ENCODE peak calls at places on chromosome 22, in seven cellular contexts. X is keratinocyte, Q is heart right ventricle, D is RWPE2, Z is left ventricle myocardium inferior, I is upper lobe of right lung, B is OCI-LY7. C is an unnamed sample. For H3K36me3, the result is how much of the 10 kb centered on the place peaks cover.

GRCh38 chr22:42340695-42341383 is 70.4 kb upstream of the TCF20 start:
- DNase-seq in Q (no peak), Z (no peak), D (no peak), X (no peak), B (no peak), I (no peak), C (no peak)

GRCh38 chr22:30923168-30923900 is 45.2 kb downstream of the MORC2 start:
- DNase-seq in D (no peak), Q (no peak), X (no peak), B (no peak), I (no peak), Z (no peak), C (no peak)

GRCh38 chr22:47474464-47474863 is 712.0 kb downstream of the TBC1D22A start:
- DNase-seq in X (no peak), D (no peak), B (no peak), Z (no peak), I (no peak), Q (no peak), C (no peak)

GRCh38 chr22:27097933-27098332 is 440.5 kb downstream of the MIAT start:
- DNase-seq in X (no peak), B (no peak), D (no peak), Q (no peak), I (no peak), Z (no peak), C (no peak)

GRCh38 chr22:27834364-27835185 is 33.0 kb upstream of the MN1 start:
- DNase-seq in B (no peak), X (no peak), Z (no peak), Q (no peak), I (no peak), D (no peak), C (no peak)

GRCh38 chr22:35630387-35630793 is 13.3 kb upstream of the MB start:
- DNase-seq in Z (no peak), Q (no peak), B (peak), X (peak), D (no peak), I (peak), C (peak)

GRCh38 chr22:18156878-18157713 is 7.1 kb downstream of the USP18 start:
- DNase-seq in B (peak), Q (peak), D (no peak), I (peak), Z (peak), X (peak), C (peak)

GRCh38 chr22:46815896-46816721 is 53.7 kb downstream of the TBC1D22A start:
- DNase-seq in Z (no peak), Q (no peak), D (peak), I (no peak), X (no peak), B (no peak), C (no peak)

GRCh38 chr22:39574779-39575551 is 4.4 kb downstream of the CACNA1I start:
- DNase-seq in D (peak), B (no peak), Z (no peak), I (no peak), Q (no peak), X (peak), C (peak)

GRCh38 chr22:47626428-47627390 is 864.3 kb downstream of the TBC1D22A start:
- DNase-seq in Q (no peak), D (no peak), I (peak), X (no peak), B (peak), Z (no peak), C (no peak)

GRCh38 chr22:29004647-29005371 is 56.8 kb downstream of the C22orf31 start:
- DNase-seq in Z (peak), X (no peak), B (no peak), Q (peak), D (no peak), I (peak), C (peak)

GRCh38 chr22:29998627-29999026 is 81.6 kb upstream of the HORMAD2 start:
- DNase-seq in I (no peak), D (no peak), X (no peak), B (peak), Z (no peak), Q (no peak), C (no peak)

GRCh38 chr22:17396531-17396930 is 27.3 kb downstream of the CECR2 start:
- DNase-seq in Q (no peak), D (no peak), X (no peak), I (no peak), Z (no peak), B (no peak), C (peak)

GRCh38 chr22:34587357-34588356 is 478.3 kb upstream of the ISX start:
- DNase-seq in B (no peak), I (no peak), Z (no peak), X (no peak), D (no peak), Q (no peak), C (no peak)

GRCh38 chr22:42644422-42645340 is 4.3 kb upstream of the ATP5MGL start:
- DNase-seq in B (no peak), Q (peak), D (no peak), X (no peak), I (peak), Z (peak), C (no peak)

GRCh38 chr22:39313258-39314001 is 6.0 kb downstream of the RPL3 start:
- DNase-seq in D (no peak), Z (no peak), B (no peak), I (no peak), X (peak), Q (no peak), C (no peak)

DNA sequence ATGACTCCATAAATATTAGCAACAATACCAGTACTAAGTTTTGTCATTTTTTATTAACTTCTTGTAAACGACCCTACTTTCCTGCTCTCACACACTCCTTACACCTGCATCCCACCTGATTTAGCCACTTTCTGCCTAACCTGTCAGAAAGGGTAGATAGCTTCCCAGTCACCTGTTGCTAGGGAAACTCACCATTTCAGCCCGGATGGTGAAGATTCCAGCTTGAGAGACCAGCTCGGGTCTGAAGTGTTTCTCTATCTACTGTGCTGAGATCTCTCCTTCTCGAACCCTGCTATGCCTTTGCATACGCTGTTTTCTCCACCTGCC is at the start of gene PARVG:
- DNase-seq in B (peak), I (no peak), Z (no peak), Q (no peak), D (no peak), X (no peak), C (peak)
- H3K4me3 ChIP-seq in B (no peak), I (peak), Z (peak), Q (peak), D (no peak), X (no peak), C (no peak)

GRCh38 chr22:23124611-23125511 is 16.9 kb downstream of the RSPH14 start:
- DNase-seq in X (no peak), Z (no peak), Q (no peak), I (no peak), D (no peak), B (no peak), C (no peak)

GRCh38 chr22:23127055-23127756 is 14.6 kb downstream of the RSPH14 start:
- DNase-seq in I (no peak), B (no peak), Z (no peak), Q (no peak), X (no peak), D (no peak), C (no peak)

GRCh38 chr22:23127788-23128187 is 14.0 kb downstream of the RSPH14 start:
- DNase-seq in D (no peak), X (no peak), B (no peak), Z (no peak), I (no peak), Q (no peak), C (no peak)

GRCh38 chr22:23125512-23126103 is 16.2 kb downstream of the RSPH14 start:
- DNase-seq in D (no peak), X (no peak), Z (no peak), I (no peak), Q (no peak), B (no peak), C (no peak)

GRCh38 chr22:23126165-23127054 is 15.4 kb downstream of the RSPH14 start:
- DNase-seq in I (no peak), Q (no peak), B (no peak), Z (no peak), D (no peak), X (no peak), C (no peak)
- TF ChIP-seq CTCF in I (no peak), Q (no peak), B (no peak), Z (no peak), D (no peak), X (no peak), C (no peak)

GRCh38 chr22:45316796-45317526 is 7.2 kb downstream of the FAM118A start:
- DNase-seq in X (no peak), I (no peak), Z (no peak), Q (no peak), B (no peak), D (no peak), C (no peak)
- H3K36me3 ChIP-seq in X (under half), I (under half), Z (under half), Q (under half), B (under half), D (under half), C (under half)

GRCh38 chr22:20246368-20247009 is 21.6 kb downstream of the RTN4R start:
- DNase-seq in X (no peak), B (no peak), Q (no peak), I (no peak), D (no peak), Z (no peak), C (no peak)
- H3K4me3 ChIP-seq in X (no peak), B (no peak), Q (no peak), I (no peak), D (no peak), Z (no peak), C (no peak)

GRCh38 chr22:45549739-45550138 is 47.1 kb downstream of the FBLN1 start:
- DNase-seq in X (no peak), Q (no peak), D (no peak), B (no peak), Z (no peak), I (no peak), C (peak)

GRCh38 chr22:45550416-45550815 is 47.7 kb downstream of the FBLN1 start:
- DNase-seq in Z (no peak), Q (no peak), I (no peak), B (no peak), D (no peak), X (no peak), C (no peak)

GRCh38 chr22:45550891-45551290 is 48.2 kb downstream of the FBLN1 start:
- DNase-seq in I (no peak), Q (no peak), B (no peak), Z (no peak), D (no peak), X (no peak), C (no peak)

GRCh38 chr22:45548441-45548840 is 45.8 kb downstream of the FBLN1 start:
- DNase-seq in X (no peak), I (no peak), D (no peak), Z (no peak), Q (no peak), B (no peak), C (no peak)

DNA sequence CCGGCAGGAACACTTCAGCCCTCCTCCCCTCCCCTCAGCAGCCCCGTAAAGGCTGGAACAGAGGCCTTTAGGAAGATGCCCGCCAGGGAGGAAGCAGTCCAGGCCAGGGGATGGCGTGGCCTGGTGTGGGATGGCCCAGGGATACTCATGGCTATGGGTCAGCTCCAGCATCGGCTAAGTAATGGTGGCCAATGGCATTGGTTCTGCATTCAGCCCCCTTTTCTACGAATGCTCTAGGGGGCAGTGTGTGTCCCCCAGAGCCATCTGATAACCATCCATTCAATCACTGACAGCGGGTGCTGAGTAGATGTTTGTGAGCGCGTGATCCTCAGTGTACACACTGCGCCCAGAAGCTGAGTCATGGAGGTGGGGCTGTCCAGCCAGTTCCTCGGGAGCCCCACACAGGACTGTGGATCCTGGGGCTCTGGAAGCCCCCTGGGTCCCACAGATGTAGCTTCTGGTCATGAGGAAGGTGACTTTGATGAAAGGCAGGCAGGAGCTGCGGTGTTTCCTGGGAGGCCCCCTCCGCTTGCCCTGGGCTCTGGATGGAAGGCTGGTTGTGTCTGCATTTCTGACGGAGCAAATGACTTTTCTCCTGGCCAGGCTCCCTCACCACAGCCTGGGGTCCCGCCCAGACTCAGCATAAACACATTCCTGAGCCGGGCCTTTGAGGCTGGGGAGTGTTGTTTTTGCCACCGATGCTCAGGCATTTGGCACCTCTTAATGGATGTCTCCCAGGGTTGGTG is 46.5 kb downstream of the FBLN1 start:
- DNase-seq in X (no peak), I (no peak), D (no peak), B (no peak), Z (peak), Q (no peak), C (peak)
- TF ChIP-seq CTCF in X (peak), I (peak), D (peak), B (peak), Z (no peak), Q (peak), C (peak)

DNA sequence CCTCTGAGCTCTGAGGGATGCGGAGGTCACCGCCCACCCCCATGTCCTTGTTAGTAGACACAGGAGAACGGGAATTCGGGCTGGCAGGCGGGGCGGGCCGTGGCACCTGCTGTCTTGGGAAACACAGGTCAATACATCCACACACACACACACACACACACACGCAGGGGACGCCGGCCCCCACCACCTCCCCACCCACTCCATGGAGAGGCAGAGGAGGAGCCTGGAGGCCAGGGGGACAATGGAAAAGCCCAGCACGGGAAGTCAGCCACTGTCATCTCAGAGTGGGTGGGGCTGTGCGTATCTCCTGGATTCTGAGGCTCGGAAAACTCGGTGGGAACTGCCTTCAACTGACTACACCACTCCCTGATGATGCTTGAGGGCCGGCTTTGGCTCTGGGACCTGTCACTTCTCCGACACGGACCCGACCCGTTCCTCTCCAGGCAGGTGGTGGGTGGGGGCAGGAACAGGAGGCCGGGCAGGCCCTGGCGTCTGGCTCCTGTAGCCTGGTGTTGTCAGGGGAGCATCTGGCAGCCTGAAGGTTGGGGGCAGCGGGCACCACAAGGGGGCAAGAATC is 18.5 kb upstream of the TMEM184B start:
- DNase-seq in X (no peak), Z (no peak), I (no peak), B (no peak), D (no peak), Q (peak), C (no peak)
- H3K36me3 ChIP-seq in X (half or more), Z (half or more), I (under half), B (half or more), D (half or more), Q (under half), C (half or more)